ENCODE peak calls at places on chromosomes 16 and 17, in five cellular contexts. P is AG08395; T is stimulated activated CD4-positive, alpha-beta T cell treated with anti-CD3 and anti-CD28 coated beads, TNF-alpha, amount 100 ng/mL, for 1 hour; O is germinal center; Q is WTC11. I is an unnamed sample.

GRCh38 chr17:48031966-48032365 is 5.6 kb downstream of the COPZ2 start:
- DNase-seq in P (no peak), T (no peak), O (no peak), Q (no peak), I (no peak)

GRCh38 chr16:72427001-72427785 is 255.2 kb upstream of the PMFBP1 start:
- DNase-seq in P (no peak), T (no peak), O (no peak), Q (no peak), I (no peak)

GRCh38 chr17:72591500-72592241 is 470.9 kb downstream of the SOX9 start:
- DNase-seq in P (peak), T (no peak), O (no peak), Q (peak), I (no peak)

GRCh38 chr16:57504001-57504400 is 17.7 kb upstream of the DOK4 start:
- DNase-seq in P (no peak), T (no peak), O (no peak), Q (no peak), I (no peak)

GRCh38 chr16:56481468-56482112 is 30.2 kb downstream of the OGFOD1 start:
- DNase-seq in P (no peak), T (no peak), O (no peak), Q (no peak), I (no peak)

GRCh38 chr17:7237761-7238417 is 1.4 kb downstream of the PHF23 start:
- DNase-seq in P (peak), T (peak), O (peak), Q (peak), I (peak)

GRCh38 chr17:6524520-6524919 is 31.8 kb downstream of the PITPNM3 start:
- DNase-seq in P (no peak), T (no peak), O (no peak), Q (no peak), I (peak)

GRCh38 chr16:86772671-86773338 is 194.5 kb downstream of the FOXL1 start:
- DNase-seq in P (peak), T (no peak), O (no peak), Q (no peak), I (no peak)

GRCh38 chr17:45703348-45703747 is 80.8 kb upstream of the CRHR1 start:
- DNase-seq in P (no peak), T (no peak), O (no peak), Q (no peak), I (no peak)

GRCh38 chr16:30692381-30693074 is 6.4 kb upstream of the SRCAP start:
- DNase-seq in P (no peak), T (no peak), O (no peak), Q (no peak), I (no peak)

GRCh38 chr16:19907161-19907992 is 22.7 kb upstream of the GPRC5B start:
- DNase-seq in P (peak), T (peak), O (peak), Q (peak), I (peak)

GRCh38 chr17:63621229-63621683 is 961 bp upstream of the MAP3K3 start:
- DNase-seq in P (no peak), T (no peak), O (no peak), Q (no peak), I (no peak)

GRCh38 chr16:84543931-84544776 is 39.7 kb upstream of the MEAK7 start:
- DNase-seq in P (no peak), T (no peak), O (no peak), Q (no peak), I (no peak)

GRCh38 chr16:84559311-84559932 is 55.0 kb upstream of the MEAK7 start:
- DNase-seq in P (no peak), T (no peak), O (no peak), Q (no peak), I (no peak)

I was measured in A549.